ENCODE peak calls at places on chromosomes 3 and 15, in seven cellular contexts. X is nephron progenitor cell, F is osteoblast, G is suprapubic skin, I is pancreas, A is Panc1, R is ovary. Y is an unnamed sample.

GRCh38 chr3:54376941-54377578 is 254.7 kb downstream of the CACNA2D3 start:
- DNase-seq in G (no peak), F (no peak), I (no peak), A (no peak), X (no peak), R (no peak), Y (no peak)

GRCh38 chr15:57827021-57827420 is 120.5 kb downstream of the POLR2M start:
- DNase-seq in F (no peak), R (no peak), I (no peak), X (no peak), A (no peak), G (no peak), Y (no peak)

GRCh38 chr15:42143356-42143755 is 13.1 kb downstream of the PLA2G4F start:
- DNase-seq in I (no peak), A (no peak), X (no peak), G (no peak), R (no peak), F (peak; percentile 19), Y (no peak)

GRCh38 chr15:87369269-87369668 is 887.3 kb downstream of the NTRK3 start:
- DNase-seq in X (no peak), F (no peak), R (no peak), G (no peak), I (no peak), A (no peak), Y (no peak)

GRCh38 chr3:156605686-156606605 is 51.0 kb upstream of the SSR3 start:
- DNase-seq in R (peak; percentile 29), A (no peak), X (peak; percentile 52), G (no peak), F (peak; percentile 77), I (peak; percentile 29), Y (no peak)

GRCh38 chr3:14121859-14122258 is 2.8 kb downstream of the CHCHD4 start:
- DNase-seq in G (peak; percentile 50), X (no peak), I (no peak), F (no peak), R (no peak), A (no peak), Y (peak; percentile 49)

GRCh38 chr3:170144437-170144843 is 37.1 kb downstream of the PHC3 start:
- DNase-seq in A (no peak), X (no peak), I (no peak), R (no peak), F (no peak), G (no peak), Y (no peak)

GRCh38 chr15:75171408-75171807 is 30.3 kb upstream of the C15orf39 start:
- DNase-seq in R (no peak), X (no peak), F (peak; percentile 93), I (no peak), G (no peak), A (no peak), Y (no peak)

GRCh38 chr3:172332256-172333041 is 115.8 kb downstream of the GHSR start:
- DNase-seq in X (peak; percentile 71), I (peak; percentile 53), A (peak; percentile 64), G (no peak), F (peak; percentile 85), R (peak; percentile 75), Y (no peak)

GRCh38 chr3:50525987-50526386 is 22.6 kb upstream of the CACNA2D2 start:
- DNase-seq in X (peak; percentile 82), A (no peak), I (peak; percentile 36), F (peak; percentile 98), R (no peak), G (no peak), Y (no peak)

GRCh38 chr15:90905306-90906180 is 2.4 kb downstream of the MAN2A2 start:
- DNase-seq in R (no peak), G (no peak), F (peak; percentile 77), I (no peak), A (no peak), X (no peak), Y (no peak)

GRCh38 chr3:137039570-137039969 is 81.8 kb downstream of the IL20RB start:
- DNase-seq in X (no peak), G (no peak), I (no peak), A (no peak), F (no peak), R (no peak), Y (no peak)

GRCh38 chr3:102200126-102200525 is 234.7 kb upstream of the ZPLD1 start:
- DNase-seq in R (no peak), I (no peak), X (no peak), A (no peak), F (no peak), G (no peak), Y (no peak)

GRCh38 chr15:59741274-59741906 is 52.3 kb upstream of the BNIP2 start:
- DNase-seq in I (no peak), G (no peak), A (no peak), F (peak; percentile 47), R (no peak), X (peak; percentile 24), Y (no peak)

GRCh38 chr3:70779296-70779695 is 466.9 kb upstream of the MDFIC2 start:
- DNase-seq in G (no peak), A (no peak), X (no peak), F (no peak), R (no peak), I (no peak), Y (no peak)

GRCh38 chr3:129633751-129634481 is 27.4 kb upstream of the PLXND1 start:
- DNase-seq in R (no peak), A (no peak), X (no peak), I (no peak), F (peak; percentile 60), G (no peak), Y (no peak)

GRCh38 chr3:41304603-41305002 is 105.3 kb downstream of the CTNNB1 start:
- DNase-seq in R (no peak), I (no peak), F (peak; percentile 87), A (no peak), X (no peak), G (no peak), Y (no peak)

GRCh38 chr3:148466143-148466542 is 231.6 kb upstream of the AGTR1 start:
- DNase-seq in A (no peak), X (no peak), I (no peak), F (peak; percentile 58), R (no peak), G (no peak), Y (no peak)

DNA sequence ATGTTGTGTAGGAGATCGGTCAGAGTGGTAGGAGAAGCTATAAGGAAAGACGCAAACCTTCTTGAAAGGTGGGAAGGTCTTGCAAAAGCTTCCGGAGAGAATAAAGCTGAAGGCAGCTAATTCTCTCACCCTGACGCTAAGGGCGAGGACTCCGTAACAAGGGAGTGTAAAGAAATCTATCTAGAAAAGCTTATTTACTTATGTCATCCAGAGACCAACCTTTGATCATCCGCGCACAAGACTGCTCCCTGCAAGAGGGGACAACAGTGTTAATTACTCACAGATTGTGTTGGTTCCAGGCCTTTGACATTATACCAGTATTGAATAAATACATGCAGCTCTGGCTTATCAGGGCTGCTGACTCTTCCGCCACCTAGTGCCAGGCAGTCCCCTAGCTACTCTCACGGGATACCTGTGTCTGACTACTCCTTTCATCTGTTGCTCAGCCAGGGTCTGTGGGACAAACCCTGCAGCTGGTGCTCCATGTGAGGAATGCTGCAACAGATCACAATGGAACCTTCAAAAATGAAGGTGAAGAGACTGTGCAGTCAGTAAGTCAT is 211.7 kb downstream of the DTWD1 start:
- DNase-seq in A (no peak), G (no peak), F (no peak), I (peak; percentile 63), X (peak; percentile 7), R (no peak), Y (no peak)
- TF ChIP-seq CTCF in A (peak; percentile 66), G (no peak), F (peak; percentile 29), I (peak; percentile 18), X (peak; percentile 29), R (no peak), Y (peak; percentile 20)

GRCh38 chr3:192422321-192422997 is 304.9 kb downstream of the FGF12 start:
- DNase-seq in A (no peak), R (no peak), X (no peak), G (no peak), F (no peak), I (no peak), Y (no peak)

GRCh38 chr3:192417012-192417411 is 310.3 kb downstream of the FGF12 start:
- DNase-seq in R (no peak), G (no peak), A (no peak), F (no peak), X (no peak), I (no peak), Y (no peak)

GRCh38 chr3:192417559-192418055 is 309.7 kb downstream of the FGF12 start:
- DNase-seq in R (no peak), X (no peak), A (no peak), I (no peak), F (no peak), G (no peak), Y (no peak)

GRCh38 chr3:192419312-192419711 is 308.0 kb downstream of the FGF12 start:
- DNase-seq in G (no peak), I (no peak), A (no peak), R (no peak), F (no peak), X (no peak), Y (no peak)

DNA sequence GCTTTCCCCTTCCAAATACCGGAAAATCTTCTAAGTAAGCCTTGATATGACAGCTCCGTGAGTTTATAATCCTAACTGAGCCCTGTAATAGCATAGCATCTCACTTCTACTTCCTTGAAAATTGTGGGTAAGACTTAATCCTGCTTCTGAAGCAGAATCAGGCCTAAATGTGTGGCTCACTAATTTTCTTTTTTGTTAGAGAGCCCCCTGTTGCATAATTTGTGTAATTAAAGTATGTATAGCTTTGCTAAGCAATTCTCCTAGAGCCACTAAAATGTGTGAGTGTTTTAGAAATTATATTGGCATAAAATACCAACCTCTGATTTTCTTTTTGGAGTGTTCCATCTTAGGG is 304.4 kb downstream of the FGF12 start:
- DNase-seq in A (no peak), F (no peak), I (no peak), R (no peak), X (no peak), G (no peak), Y (no peak)
- TF ChIP-seq CTCF in A (peak; percentile 26), F (peak; percentile 37), I (no peak), R (no peak), X (no peak), G (no peak), Y (no peak)

DNA sequence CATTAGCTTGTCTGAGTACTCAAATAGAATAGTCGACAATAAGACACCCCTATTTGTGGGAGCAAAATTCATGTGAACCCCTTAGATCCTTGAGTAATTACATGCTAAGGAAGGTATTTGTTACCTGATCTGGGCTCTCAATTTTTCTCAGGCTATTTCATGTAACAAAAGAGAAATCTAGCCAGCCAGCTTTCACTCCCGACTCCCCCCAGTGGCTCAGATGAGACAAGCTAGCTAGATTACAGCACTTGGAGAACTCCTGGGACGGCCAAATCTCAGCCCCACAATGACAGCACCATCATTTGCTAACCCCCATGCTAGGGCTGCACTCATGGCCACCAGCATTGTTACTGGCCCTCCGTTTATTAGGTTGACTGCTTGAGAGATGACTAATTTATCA is 41.3 kb downstream of the GLDN start:
- DNase-seq in A (no peak), R (no peak), X (peak; percentile 51), G (no peak), I (no peak), F (peak; percentile 93), Y (no peak)
- TF ChIP-seq CTCF in A (peak; percentile 77), R (no peak), X (peak; percentile 45), G (no peak), I (peak; percentile 12), F (peak; percentile 79), Y (peak; percentile 64)

DNA sequence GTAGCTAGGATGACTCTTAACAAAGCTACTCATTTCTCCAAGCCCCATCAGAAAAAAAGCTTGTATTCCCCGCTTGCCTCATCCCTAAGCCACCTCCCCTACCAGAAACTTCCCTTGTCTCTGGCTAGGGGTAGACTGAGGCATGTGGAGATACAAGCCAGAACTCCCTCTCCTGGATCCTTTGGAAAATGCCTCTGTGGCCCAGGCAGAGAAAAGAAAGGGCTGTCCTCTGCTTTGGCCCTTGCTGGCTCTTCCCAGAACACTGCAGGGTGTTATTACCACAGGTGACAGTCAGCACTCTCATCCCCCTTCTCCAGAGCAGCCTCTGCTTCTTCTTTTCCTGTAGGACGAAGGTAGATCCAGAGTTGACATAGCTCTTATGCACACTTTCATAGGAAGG is 15.2 kb downstream of the RMDN3 start:
- DNase-seq in F (no peak), R (no peak), X (no peak), A (no peak), G (peak; percentile 7), I (no peak), Y (no peak)
- TF ChIP-seq CTCF in F (no peak), R (no peak), X (no peak), A (no peak), G (no peak), I (no peak), Y (no peak)